ENCODE peak calls at places on chromosomes 2 and 18, in seven cellular contexts. Z, I, V, E, U, S and R are unnamed samples.

GRCh38 chr18:55048892-55049291 is 89.6 kb upstream of the CCDC68 start:
- DNase-seq in V (no peak), U (no peak), Z (peak), S (no peak), I (no peak), E (no peak), R (no peak)

GRCh38 chr2:210177769-210178168 is 6.6 kb upstream of the KANSL1L start:
- DNase-seq in V (no peak), U (no peak), E (no peak), I (no peak), Z (no peak), S (no peak), R (peak)

GRCh38 chr2:85589166-85589565 is 4.9 kb downstream of the VAMP5 start:
- DNase-seq in I (no peak), S (no peak), E (no peak), V (no peak), Z (no peak), U (no peak), R (no peak)

GRCh38 chr2:30465171-30465545 is 18.1 kb downstream of the LCLAT1 start:
- DNase-seq in Z (no peak), V (no peak), E (no peak), S (no peak), I (no peak), U (no peak), R (no peak)

GRCh38 chr2:239947361-239948045 is 77.6 kb downstream of the NDUFA10 start:
- DNase-seq in U (no peak), E (no peak), I (peak), V (no peak), S (no peak), Z (no peak), R (peak)

GRCh38 chr18:78737006-78737915 is 242.4 kb upstream of the SALL3 start:
- DNase-seq in E (no peak), Z (no peak), I (no peak), U (no peak), S (no peak), V (no peak), R (no peak)

GRCh38 chr2:7427293-7428060 is 510.3 kb downstream of the RNF144A start:
- DNase-seq in E (peak), V (no peak), S (peak), Z (peak), I (peak), U (no peak), R (peak)

GRCh38 chr2:148048475-148049221 is 27.8 kb downstream of the MBD5 start:
- DNase-seq in I (no peak), U (no peak), V (no peak), Z (peak), S (no peak), E (peak), R (no peak)

GRCh38 chr18:67425724-67426123 is 90.8 kb downstream of the DSEL start:
- DNase-seq in U (no peak), E (peak), V (no peak), S (no peak), I (no peak), Z (peak), R (no peak)

GRCh38 chr2:235070063-235070706 is 118.4 kb downstream of the SH3BP4 start:
- DNase-seq in V (no peak), I (no peak), E (no peak), U (peak), Z (peak), S (no peak), R (peak)

GRCh38 chr18:35467624-35468016 is 30.1 kb downstream of the INO80C start:
- DNase-seq in U (no peak), S (no peak), I (no peak), Z (no peak), V (no peak), E (no peak), R (peak)

GRCh38 chr2:135931776-135932438 is 53.5 kb downstream of the DARS1 start:
- DNase-seq in I (no peak), E (no peak), S (no peak), V (no peak), U (no peak), Z (no peak), R (no peak)

GRCh38 chr2:236862961-236863728 is 222.5 kb upstream of the COPS8 start:
- DNase-seq in Z (peak), S (no peak), E (peak), I (peak), U (no peak), V (no peak), R (no peak)

GRCh38 chr2:167544602-167545001 is 656.3 kb downstream of the XIRP2 start:
- DNase-seq in I (no peak), Z (no peak), E (no peak), V (no peak), U (no peak), S (no peak), R (no peak)

GRCh38 chr2:25281581-25281980 is 60.1 kb downstream of the DNMT3A start:
- DNase-seq in V (no peak), E (no peak), Z (no peak), S (no peak), U (no peak), I (no peak), R (no peak)

GRCh38 chr2:66574701-66575624 is 140.0 kb downstream of the MEIS1 start:
- DNase-seq in S (peak), I (peak), V (no peak), E (peak), U (peak), Z (peak), R (peak)

GRCh38 chr2:135916232-135916631 is 40.0 kb upstream of the MCM6 start:
- DNase-seq in E (no peak), S (no peak), U (no peak), I (peak), Z (peak), V (no peak), R (peak)

GRCh38 chr2:223918671-223919134 is 26.4 kb downstream of the WDFY1 start:
- DNase-seq in S (no peak), E (no peak), I (no peak), U (no peak), Z (no peak), V (no peak), R (no peak)